ENCODE peak calls at places on chromosome 17, in nine cellular contexts. P is AG04450, V is RWPE2, C is GM06990, D is fibroblast of mammary gland, R is A549, K is fibroblast of villous mesenchyme, T is A673, W is WTC11. X is an unnamed sample.

GRCh38 chr17:8685396-8685795 is 54.9 kb upstream of the MYH10 start:
- DNase-seq in T (no peak), V (no peak), C (no peak), R (no peak), P (no peak), K (no peak), D (no peak), W (no peak), X (no peak)

GRCh38 chr17:40510328-40510648 is 8.9 kb upstream of the TNS4 start:
- DNase-seq in K (no peak), T (no peak), R (peak), P (no peak), C (no peak), D (peak), W (no peak), V (peak), X (no peak)

GRCh38 chr17:78474631-78475146 is 96.2 kb downstream of the PGS1 start:
- DNase-seq in V (no peak), D (no peak), K (no peak), C (peak), W (no peak), T (no peak), R (no peak), P (no peak), X (no peak)

GRCh38 chr17:17935321-17936271 is 36.6 kb downstream of the TOM1L2 start:
- DNase-seq in K (peak), D (peak), V (peak), W (no peak), T (no peak), C (no peak), P (peak), R (peak), X (no peak)

GRCh38 chr17:74354123-74354522 is 7.5 kb downstream of the BTBD17 start:
- DNase-seq in P (no peak), V (no peak), K (no peak), D (peak), R (peak), W (peak), C (peak), T (peak), X (peak)

GRCh38 chr17:66849851-66850580 is 15.1 kb downstream of the CACNG5 start:
- DNase-seq in W (no peak), T (no peak), C (no peak), K (no peak), V (no peak), D (no peak), R (no peak), P (no peak), X (no peak)

GRCh38 chr17:78414178-78415162 is 36.0 kb downstream of the PGS1 start:
- DNase-seq in V (peak), K (no peak), D (no peak), C (no peak), T (no peak), P (no peak), R (no peak), W (no peak), X (no peak)

GRCh38 chr17:79609616-79610150 is 1.2 kb downstream of the RBFOX3 start:
- DNase-seq in V (no peak), R (peak), D (no peak), P (no peak), C (no peak), K (no peak), T (no peak), W (peak), X (no peak)

GRCh38 chr17:79702071-79702470 is 28.7 kb upstream of the ENPP7 start:
- DNase-seq in R (no peak), D (no peak), T (peak), W (peak), V (no peak), P (no peak), K (no peak), C (no peak), X (no peak)

GRCh38 chr17:47119746-47120520 is 69.2 kb downstream of the CDC27 start:
- DNase-seq in W (no peak), P (peak), D (peak), C (no peak), T (no peak), V (no peak), R (no peak), K (peak), X (no peak)

GRCh38 chr17:51604299-51605020 is 344.1 kb downstream of the UTP18 start:
- DNase-seq in P (no peak), W (no peak), K (no peak), V (no peak), D (no peak), T (no peak), R (no peak), C (no peak), X (no peak)

GRCh38 chr17:41762841-41763240 is 23.7 kb downstream of the JUP start:
- DNase-seq in R (no peak), V (no peak), K (no peak), T (no peak), D (no peak), W (no peak), P (no peak), C (no peak), X (no peak)

GRCh38 chr17:41610965-41611640 is 1.5 kb downstream of the KRT16 start:
- DNase-seq in R (no peak), C (no peak), D (no peak), K (no peak), T (no peak), W (no peak), P (no peak), V (no peak), X (no peak)

GRCh38 chr17:4742629-4743028 is 2.9 kb upstream of the CXCL16 start:
- DNase-seq in D (no peak), T (no peak), C (no peak), R (no peak), K (no peak), V (no peak), W (no peak), P (no peak), X (no peak)

GRCh38 chr17:27340990-27341595 is 47.2 kb downstream of the WSB1 start:
- DNase-seq in T (no peak), C (no peak), D (no peak), K (no peak), V (no peak), R (no peak), W (no peak), P (no peak), X (no peak)

DNA sequence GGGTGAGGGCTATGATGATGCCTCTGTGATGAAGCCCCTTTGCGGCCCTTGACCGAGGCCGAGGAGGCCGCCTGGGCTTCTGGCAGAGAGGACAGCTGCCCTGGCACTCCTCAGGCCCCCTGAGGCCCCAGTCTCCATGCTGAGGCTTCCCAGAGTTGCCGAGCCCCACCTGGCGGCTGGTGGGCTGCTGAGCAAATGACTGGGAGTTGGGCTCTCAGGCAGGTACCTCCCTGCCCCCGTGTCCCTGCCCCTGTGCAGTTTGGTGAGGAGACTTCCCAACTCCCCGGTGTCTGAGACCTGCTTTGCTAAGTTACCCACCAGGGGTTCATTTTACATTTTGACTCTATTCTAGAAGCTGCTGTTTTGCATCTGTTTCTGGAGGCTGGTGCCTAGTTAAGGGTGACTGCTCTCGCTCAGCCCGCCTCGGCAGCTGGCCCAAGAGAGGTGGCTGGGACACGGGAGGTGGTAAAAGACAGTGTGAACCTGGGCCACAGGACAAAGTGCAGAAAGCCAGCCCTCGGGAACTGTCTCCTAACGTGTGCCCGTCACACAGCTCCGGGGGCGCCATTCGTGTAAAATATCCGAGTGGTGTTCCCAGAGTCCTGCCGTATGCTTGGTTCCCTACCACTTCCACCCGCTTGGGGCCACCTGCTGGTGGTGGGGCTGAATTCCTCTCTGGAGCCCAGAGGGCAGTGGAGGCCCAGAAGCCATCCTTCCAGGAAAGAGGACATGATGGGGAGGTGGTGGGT is 134.5 kb downstream of the RAB11FIP4 start:
- DNase-seq in P (no peak), K (no peak), D (no peak), V (no peak), R (peak), T (no peak), W (peak), C (no peak), X (no peak)
- TF ChIP-seq CTCF in P (peak), K (peak), D (peak), V (peak), R (peak), T (no peak), W (no peak), C (peak), X (peak)

GRCh38 chr17:37212184-37212583 is 163.6 kb upstream of the C17orf78 start:
- DNase-seq in T (peak), P (no peak), W (no peak), V (no peak), D (peak), C (no peak), R (no peak), K (peak), X (no peak)
- TF ChIP-seq CTCF in T (no peak), P (peak), W (no peak), V (peak), D (peak), C (no peak), R (no peak), K (peak), X (peak)

GRCh38 chr17:9886141-9886930 is 18.7 kb downstream of the RCVRN start:
- DNase-seq in R (no peak), C (no peak), W (no peak), T (no peak), D (no peak), K (no peak), P (no peak), V (no peak), X (no peak)

GRCh38 chr17:9895923-9896322 is 9.1 kb downstream of the RCVRN start:
- DNase-seq in W (no peak), R (no peak), K (no peak), V (no peak), C (no peak), T (no peak), D (no peak), P (no peak), X (no peak)

GRCh38 chr17:9887521-9887920 is 17.6 kb downstream of the RCVRN start:
- DNase-seq in R (peak), D (no peak), V (no peak), W (no peak), C (no peak), K (no peak), P (no peak), T (no peak), X (no peak)

GRCh38 chr17:9893606-9894005 is 11.5 kb downstream of the RCVRN start:
- DNase-seq in R (no peak), C (no peak), D (peak), W (no peak), K (peak), T (peak), V (no peak), P (no peak), X (no peak)

GRCh38 chr17:9890124-9890523 is 14.9 kb downstream of the RCVRN start:
- DNase-seq in P (no peak), C (no peak), T (peak), D (peak), V (no peak), K (peak), R (peak), W (peak), X (peak)
- TF ChIP-seq CTCF in P (peak), C (peak), T (peak), D (peak), V (peak), K (peak), R (peak), W (peak), X (peak)

DNA sequence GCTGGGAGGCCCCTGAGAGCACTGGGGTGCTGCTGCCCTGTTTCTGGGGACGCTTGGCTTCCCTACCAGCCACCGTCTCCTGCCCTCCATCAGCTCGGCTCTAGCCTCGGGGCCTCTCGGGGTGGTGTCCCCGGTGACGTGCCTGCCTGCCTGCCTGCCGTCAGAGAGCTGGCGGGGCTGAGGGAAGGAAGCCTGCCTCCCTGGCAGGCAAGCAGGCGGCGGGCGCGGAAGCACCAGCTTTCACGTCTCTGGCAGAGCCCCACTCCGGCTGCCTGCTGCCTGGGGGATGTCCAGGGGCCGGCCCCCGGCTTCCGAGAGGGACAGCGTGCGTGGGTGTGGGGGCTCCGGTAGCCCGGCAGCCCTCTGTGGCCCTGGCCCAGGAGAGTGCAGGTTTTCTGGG is 9.3 kb downstream of the CENPX start:
- DNase-seq in D (no peak), T (no peak), R (no peak), K (no peak), V (no peak), C (no peak), W (no peak), P (no peak), X (no peak)
- TF ChIP-seq CTCF in D (no peak), T (no peak), R (no peak), K (no peak), V (no peak), C (no peak), W (no peak), P (no peak), X (no peak)

GRCh38 chr17:58492238-58493121 is 4.3 kb upstream of the HSF5 start:
- DNase-seq in K (no peak), T (no peak), C (no peak), V (no peak), P (no peak), W (no peak), D (no peak), R (no peak), X (no peak)

GRCh38 chr17:58484600-58484999 is 3.6 kb downstream of the HSF5 start:
- DNase-seq in P (no peak), R (no peak), V (no peak), T (no peak), W (no peak), K (no peak), D (no peak), C (no peak), X (no peak)

GRCh38 chr17:58488428-58488890 is 251 bp upstream of the HSF5 start:
- DNase-seq in C (no peak), W (no peak), R (no peak), V (no peak), D (no peak), T (no peak), K (no peak), P (no peak), X (no peak)

GRCh38 chr17:58491510-58492045 is 3.4 kb upstream of the HSF5 start:
- DNase-seq in D (no peak), V (no peak), P (no peak), W (no peak), T (no peak), K (no peak), C (no peak), R (no peak), X (no peak)

DNA sequence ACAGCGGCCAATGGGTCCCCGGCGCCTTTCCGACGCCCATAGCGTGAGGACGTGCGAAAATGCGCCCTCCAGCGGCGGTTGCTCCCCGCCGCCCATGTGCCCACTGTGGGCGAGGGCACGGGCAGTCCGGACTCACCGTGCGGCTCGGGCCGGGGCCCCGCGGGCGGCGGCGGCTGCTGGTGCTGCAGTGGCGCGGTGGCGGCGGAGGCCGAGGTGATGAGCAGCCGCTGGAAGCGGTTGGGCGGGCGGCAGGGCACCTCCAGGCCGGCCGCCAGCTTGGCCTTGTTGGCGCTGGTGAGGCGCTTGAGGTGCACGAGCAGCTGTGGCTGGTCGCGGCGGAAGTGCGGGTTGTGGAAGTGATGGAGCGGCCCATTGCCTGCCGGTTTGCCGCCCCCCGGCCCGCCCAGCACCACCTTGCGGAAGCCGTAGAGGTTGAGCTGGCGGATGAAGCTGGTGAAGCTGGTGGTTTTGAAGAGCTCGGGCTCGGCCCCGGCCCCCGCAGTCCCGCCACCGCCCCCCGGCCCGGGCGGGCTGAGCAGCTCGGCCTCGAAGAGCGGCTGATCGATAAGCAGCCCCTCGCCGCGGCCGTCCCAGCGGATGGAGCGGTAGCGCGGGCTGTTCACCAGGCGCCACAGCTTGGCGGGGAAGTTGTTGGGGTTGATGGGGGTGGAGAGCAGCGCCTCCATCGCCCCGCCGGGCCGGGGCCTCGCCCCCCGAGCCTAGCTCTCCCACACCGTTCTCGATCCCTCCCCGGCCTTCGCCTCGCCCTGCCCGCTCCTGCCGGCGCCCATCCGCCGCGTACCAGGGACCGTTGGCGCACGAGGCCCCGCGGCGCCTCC is at the start of gene HSF5:
- DNase-seq in T (no peak), W (peak), P (no peak), D (no peak), R (no peak), K (no peak), C (peak), V (no peak), X (no peak)
- TF ChIP-seq CTCF in T (no peak), W (peak), P (no peak), D (no peak), R (no peak), K (no peak), C (peak), V (no peak), X (no peak)

DNA sequence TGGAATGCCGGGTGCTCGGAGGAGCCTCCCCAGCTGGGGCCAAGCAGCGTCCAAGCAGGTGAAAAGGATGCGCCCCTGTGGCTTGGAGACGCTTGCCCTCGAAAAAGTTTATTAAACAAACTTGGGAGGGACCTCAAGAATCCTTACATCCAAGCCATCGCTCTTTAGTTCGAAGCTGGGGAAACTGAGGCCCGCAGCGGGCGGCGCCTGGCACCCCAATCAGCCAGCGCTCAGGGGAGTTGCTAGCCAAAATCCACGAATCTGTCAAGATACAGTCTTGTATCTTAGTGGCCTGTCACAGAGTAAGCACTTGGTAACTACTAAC is 553 bp upstream of the B9D1 start:
- DNase-seq in P (no peak), R (no peak), D (no peak), T (no peak), W (no peak), K (no peak), C (no peak), V (peak), X (no peak)
- TF ChIP-seq CTCF in P (no peak), R (no peak), D (no peak), T (no peak), W (no peak), K (no peak), C (no peak), V (peak), X (no peak)

DNA sequence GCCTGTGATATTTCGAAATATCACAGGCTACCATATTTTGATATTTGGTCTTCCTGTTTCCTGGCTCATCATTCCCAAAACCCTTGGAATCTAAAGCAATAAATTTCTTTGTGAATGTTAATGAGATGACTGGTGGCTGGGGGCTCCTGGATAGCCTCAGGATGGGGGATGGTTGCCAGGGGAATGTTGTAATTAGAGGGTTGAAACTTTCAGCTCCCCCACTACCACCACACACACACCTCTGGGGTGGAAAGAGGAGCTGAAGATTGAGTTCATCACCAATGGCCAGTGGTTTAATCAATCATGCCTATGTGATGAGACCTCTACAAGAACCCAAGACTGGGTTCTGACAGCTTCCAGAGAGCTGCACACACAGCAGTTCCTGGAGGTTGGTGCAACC is 59.1 kb downstream of the HS3ST3A1 start:
- DNase-seq in D (no peak), R (no peak), P (no peak), W (no peak), C (no peak), V (no peak), K (no peak), T (no peak), X (no peak)
- TF ChIP-seq CTCF in D (no peak), R (no peak), P (no peak), W (no peak), C (no peak), V (no peak), K (no peak), T (no peak), X (no peak)

DNA sequence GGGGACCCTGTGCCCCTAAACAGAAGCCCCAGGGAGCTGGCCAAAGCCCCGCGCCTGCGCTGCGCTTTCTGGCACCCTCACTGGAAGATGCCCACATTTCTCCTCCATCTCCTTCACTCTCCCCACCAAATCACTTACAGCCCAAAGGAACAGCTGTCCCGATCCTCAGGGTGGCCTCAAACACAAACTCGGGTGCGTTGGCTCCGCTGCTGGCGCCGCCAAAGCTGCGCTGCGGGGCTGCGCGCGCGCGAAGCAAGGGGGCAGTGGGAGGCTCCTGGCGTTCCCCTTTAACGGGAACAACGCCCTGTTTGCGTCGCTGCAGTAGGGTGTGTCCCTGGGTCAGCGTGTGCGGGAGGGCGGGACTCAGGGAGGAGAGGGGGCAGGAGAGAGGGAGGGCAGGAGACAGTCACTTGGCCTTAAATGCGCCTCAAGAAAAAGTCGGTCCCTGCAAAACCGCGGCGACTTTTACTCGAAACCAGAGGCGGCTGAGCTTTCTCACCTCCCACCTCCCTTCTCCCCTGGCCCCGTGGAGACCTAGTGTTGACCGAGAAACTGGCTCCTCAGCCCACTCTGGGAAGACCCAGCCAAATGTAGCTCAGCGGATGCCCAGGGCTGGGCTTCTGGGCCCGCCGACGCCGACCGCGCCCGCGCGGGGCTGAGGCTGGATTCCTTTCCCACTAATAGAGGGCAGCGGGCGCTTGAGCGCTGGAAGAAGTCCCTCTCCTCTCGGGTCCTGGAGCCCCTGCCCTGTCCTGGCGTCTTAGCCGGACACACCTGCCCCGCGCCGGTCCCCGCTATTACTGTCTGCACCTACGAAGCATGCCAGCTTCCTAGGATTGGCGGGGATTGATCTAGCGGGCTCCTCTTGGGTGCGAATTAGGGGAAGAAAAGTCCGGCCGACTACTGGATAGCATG is 2.6 kb downstream of the PMP22 start:
- DNase-seq in D (peak), V (no peak), T (no peak), W (peak), R (peak), P (peak), C (peak), K (peak), X (peak)
- TF ChIP-seq CTCF in D (no peak), V (no peak), T (no peak), W (no peak), R (no peak), P (peak), C (no peak), K (peak), X (no peak)

GRCh38 chr17:71760062-71760720 is 360.6 kb upstream of the SOX9 start:
- DNase-seq in K (peak), V (no peak), T (no peak), R (no peak), C (no peak), P (peak), D (peak), W (no peak), X (no peak)
- TF ChIP-seq CTCF in K (no peak), V (peak), T (peak), R (peak), C (no peak), P (peak), D (no peak), W (no peak), X (no peak)

X was measured in progenitor cell of endocrine pancreas.